ENCODE peak calls at places on chromosomes 16 and 17, in eight cellular contexts. M, Y, C, S, E, Q, X and B are unnamed samples.

GRCh38 chr17:57480438-57481196 is 224.3 kb downstream of the MSI2 start:
- DNase-seq in M (peak), Y (peak), C (no peak), S (peak), E (no peak), Q (peak), X (no peak), B (no peak)

GRCh38 chr17:32783602-32784001 is 93.3 kb downstream of the MYO1D start:
- DNase-seq in M (peak), Y (peak), C (peak), S (peak), E (peak), Q (peak), X (peak), B (no peak)

GRCh38 chr16:79217375-79218011 is 383.0 kb downstream of the MAF start:
- DNase-seq in M (no peak), Y (no peak), C (peak), S (no peak), E (no peak), Q (no peak), X (peak), B (no peak)

GRCh38 chr17:42101513-42102292 is 3.4 kb upstream of the ZNF385C start:
- DNase-seq in M (peak), Y (peak), C (peak), S (peak), E (peak), Q (peak), X (peak), B (peak)

GRCh38 chr16:19745286-19746018 is 27.4 kb downstream of the IQCK start:
- DNase-seq in M (peak), Y (peak), C (no peak), S (peak), E (no peak), Q (peak), X (no peak), B (no peak)

GRCh38 chr17:42132941-42133340 is 10.3 kb downstream of the HSPB9 start:
- DNase-seq in M (peak), Y (peak), C (peak), S (peak), E (no peak), Q (peak), X (peak), B (peak)

GRCh38 chr17:78929908-78930775 is 5.0 kb upstream of the TIMP2 start:
- DNase-seq in M (no peak), Y (no peak), C (no peak), S (no peak), E (peak), Q (no peak), X (no peak), B (no peak)

GRCh38 chr16:19694989-19695388 is 23.0 kb downstream of the KNOP1 start:
- DNase-seq in M (no peak), Y (no peak), C (no peak), S (no peak), E (no peak), Q (no peak), X (no peak), B (no peak)

GRCh38 chr17:51057534-51057933 is 63.1 kb downstream of the SPAG9 start:
- DNase-seq in M (no peak), Y (no peak), C (no peak), S (no peak), E (no peak), Q (no peak), X (no peak), B (no peak)

GRCh38 chr17:82775033-82775823 is 23.4 kb downstream of the TBCD start:
- DNase-seq in M (peak), Y (no peak), C (no peak), S (peak), E (peak), Q (peak), X (peak), B (peak)

GRCh38 chr17:35605753-35606152 is 18.6 kb downstream of the AP2B1 start:
- DNase-seq in M (no peak), Y (no peak), C (no peak), S (peak), E (no peak), Q (peak), X (no peak), B (no peak)

GRCh38 chr17:16407911-16408588 is 7.3 kb upstream of the TRPV2 start:
- DNase-seq in M (peak), Y (peak), C (peak), S (peak), E (peak), Q (peak), X (peak), B (no peak)